ENCODE peak calls at places on chromosomes 7 and 10, in five cellular contexts. K is upper lobe of left lung, N is H1, L is GM12878, T is tibial nerve. I is an unnamed sample.

GRCh38 chr7:101172854-101173751 is 7.0 kb downstream of the NAT16 start:
- DNase-seq in L (no peak), N (peak; percentile 64), K (peak; percentile 71), T (no peak), I (peak; percentile 69)

GRCh38 chr7:105652359-105652993 is 71.2 kb upstream of the EFCAB10 start:
- DNase-seq in T (peak; percentile 78), K (peak; percentile 77), N (peak; percentile 92), L (no peak), I (peak; percentile 90)

GRCh38 chr10:58137813-58138212 is 129.9 kb downstream of the IPMK start:
- DNase-seq in T (no peak), K (no peak), L (no peak), N (no peak), I (no peak)

GRCh38 chr10:34637419-34637911 is 177.6 kb downstream of the PARD3 start:
- DNase-seq in T (peak; percentile 86), L (peak; percentile 40), N (peak; percentile 98), K (peak; percentile 59), I (peak; percentile 67)

GRCh38 chr7:45506059-45506458 is 68.1 kb upstream of the ADCY1 start:
- DNase-seq in T (no peak), K (no peak), N (no peak), L (no peak), I (no peak)

GRCh38 chr7:100803398-100804161 is 23.7 kb downstream of the EPHB4 start:
- DNase-seq in L (peak; percentile 56), N (peak; percentile 63), K (peak; percentile 84), T (peak; percentile 83), I (peak; percentile 76)

GRCh38 chr10:97503413-97503812 is 4.7 kb downstream of the UBTD1 start:
- DNase-seq in L (no peak), T (no peak), K (no peak), N (no peak), I (no peak)

GRCh38 chr7:12772768-12773167 is 85.3 kb downstream of the ARL4A start:
- DNase-seq in K (no peak), T (no peak), N (no peak), L (no peak), I (no peak)

GRCh38 chr7:101140339-101140699 is 13.4 kb downstream of the SERPINE1 start:
- DNase-seq in L (no peak), N (no peak), T (no peak), K (no peak), I (no peak)

GRCh38 chr10:32927750-32928149 is 30.3 kb downstream of the ITGB1 start:
- DNase-seq in N (no peak), L (no peak), T (no peak), K (no peak), I (no peak)

GRCh38 chr10:14330390-14331071 is at the start of gene FRMD4A:
- DNase-seq in L (no peak), N (no peak), T (no peak), K (no peak), I (no peak)

DNA sequence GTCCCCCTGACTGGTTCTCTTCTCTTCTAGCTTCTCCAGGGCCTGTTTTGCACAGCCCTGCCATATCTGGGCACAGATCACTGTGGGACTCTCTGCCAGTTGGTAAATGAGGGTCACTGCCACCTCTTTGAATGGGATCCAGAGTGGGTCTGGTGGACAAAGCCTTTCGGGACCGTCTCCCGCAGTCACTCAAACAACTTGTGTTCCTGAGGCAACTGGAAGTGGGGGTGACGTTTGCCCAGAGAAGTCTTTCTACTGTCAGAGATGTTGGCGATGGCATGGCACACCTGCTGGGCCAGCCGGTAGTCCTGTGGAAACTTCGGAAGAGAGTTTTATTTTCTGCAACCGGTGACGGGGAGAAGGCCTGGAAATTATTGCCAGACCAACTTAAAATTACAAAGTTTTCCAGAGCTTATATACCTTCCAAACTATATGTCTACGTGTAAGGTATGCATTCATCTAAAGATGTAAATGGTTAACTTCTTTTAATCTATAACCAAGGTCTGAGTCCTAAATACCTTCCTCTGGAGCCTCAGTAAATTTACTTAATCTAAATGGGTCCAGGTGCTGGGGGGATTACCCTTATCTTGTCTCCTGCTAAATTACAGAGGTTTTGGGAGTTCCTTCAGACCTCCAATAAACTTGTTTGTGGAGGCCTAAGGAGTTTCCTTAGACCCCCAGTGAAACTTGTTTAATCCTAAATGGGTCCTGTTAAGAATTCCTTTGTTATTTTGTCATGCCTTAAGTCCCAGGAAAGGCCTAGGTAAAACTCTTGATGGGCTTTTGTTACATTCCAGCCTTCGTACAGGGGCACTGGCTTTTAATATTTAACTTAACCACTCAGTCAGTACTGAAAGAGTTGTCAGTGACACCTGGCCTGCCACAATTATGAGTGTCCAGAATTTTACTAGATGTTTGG is 94.0 kb downstream of the NPSR1 start:
- DNase-seq in L (no peak), N (no peak), T (no peak), K (no peak), I (no peak)
- H3K4me3 ChIP-seq in L (no peak overlapping the region), N (no peak overlapping the region), T (no peak overlapping the region), K (no peak overlapping the region), I (no peak overlapping the region)

DNA sequence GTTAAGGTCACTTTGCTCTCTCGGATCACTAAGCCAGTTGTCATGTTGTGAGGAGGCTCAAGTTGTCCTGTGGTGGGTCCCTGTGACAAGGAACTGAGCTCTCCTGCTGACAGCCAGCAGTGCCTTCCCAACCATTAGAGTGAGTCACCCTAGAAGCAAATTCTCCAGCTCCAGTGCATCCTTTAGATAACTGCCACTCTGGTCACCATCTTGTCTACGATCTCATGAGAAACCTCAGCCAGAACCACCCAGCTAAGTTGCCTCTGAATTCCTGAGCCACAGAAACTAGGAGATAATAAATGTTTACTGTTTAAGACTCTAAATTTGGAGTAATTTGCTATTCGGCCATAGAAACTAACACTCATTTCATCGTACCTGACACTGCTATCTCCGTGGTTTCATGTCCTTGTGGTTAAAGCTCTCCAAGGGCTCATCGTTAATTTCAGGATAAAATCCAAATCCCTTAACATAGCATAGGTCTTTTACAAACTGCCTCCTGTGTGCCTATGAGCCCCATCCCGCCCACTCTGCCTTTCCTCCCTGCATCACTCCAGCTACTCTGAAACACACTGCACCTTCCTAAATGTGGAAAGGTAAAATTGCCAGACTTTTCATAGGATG is 56.5 kb upstream of the WIPF3 start:
- DNase-seq in N (no peak), L (no peak), K (no peak), T (no peak), I (no peak)
- TF ChIP-seq EP300 in N (no peak), L (no peak), K (no peak), T (no peak), I (no peak)

DNA sequence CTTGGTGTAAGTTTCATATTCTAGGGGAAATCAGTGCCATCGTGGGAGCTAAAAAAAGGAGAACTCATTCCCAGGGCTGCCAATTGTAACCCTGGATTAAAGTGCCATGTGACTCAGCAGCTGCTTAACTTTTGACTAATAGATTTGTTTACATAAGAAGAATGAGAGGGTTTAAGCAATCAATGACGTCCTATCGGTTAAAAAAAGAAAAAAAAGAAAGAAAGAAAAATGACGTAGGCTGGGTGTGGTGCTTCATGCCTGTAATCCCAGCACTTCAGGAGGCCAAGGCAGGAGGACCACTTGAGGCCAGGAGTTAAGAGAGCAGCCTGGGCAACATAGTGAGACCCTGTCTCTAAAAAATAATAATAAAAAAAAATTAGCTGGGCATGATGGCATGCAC is 116.2 kb upstream of the AFAP1L2 start:
- DNase-seq in L (no peak), N (no peak), T (no peak), K (peak; percentile 58), I (peak; percentile 90)
- H3K4me3 ChIP-seq in L (no peak overlapping the region), N (no peak overlapping the region), T (no peak overlapping the region), K (no peak overlapping the region), I (no peak overlapping the region)

GRCh38 chr10:67015225-67015624 is 89.4 kb downstream of the LRRTM3 start:
- DNase-seq in N (no peak), T (no peak), K (no peak), L (no peak), I (no peak)
- TF ChIP-seq EP300 in N (no peak), T (no peak), K (no peak), L (no peak), I (no peak)

GRCh38 chr10:117386805-117387204 is 11.6 kb upstream of the PDZD8 start:
- DNase-seq in N (no peak), K (no peak), T (no peak), L (no peak), I (no peak)

DNA sequence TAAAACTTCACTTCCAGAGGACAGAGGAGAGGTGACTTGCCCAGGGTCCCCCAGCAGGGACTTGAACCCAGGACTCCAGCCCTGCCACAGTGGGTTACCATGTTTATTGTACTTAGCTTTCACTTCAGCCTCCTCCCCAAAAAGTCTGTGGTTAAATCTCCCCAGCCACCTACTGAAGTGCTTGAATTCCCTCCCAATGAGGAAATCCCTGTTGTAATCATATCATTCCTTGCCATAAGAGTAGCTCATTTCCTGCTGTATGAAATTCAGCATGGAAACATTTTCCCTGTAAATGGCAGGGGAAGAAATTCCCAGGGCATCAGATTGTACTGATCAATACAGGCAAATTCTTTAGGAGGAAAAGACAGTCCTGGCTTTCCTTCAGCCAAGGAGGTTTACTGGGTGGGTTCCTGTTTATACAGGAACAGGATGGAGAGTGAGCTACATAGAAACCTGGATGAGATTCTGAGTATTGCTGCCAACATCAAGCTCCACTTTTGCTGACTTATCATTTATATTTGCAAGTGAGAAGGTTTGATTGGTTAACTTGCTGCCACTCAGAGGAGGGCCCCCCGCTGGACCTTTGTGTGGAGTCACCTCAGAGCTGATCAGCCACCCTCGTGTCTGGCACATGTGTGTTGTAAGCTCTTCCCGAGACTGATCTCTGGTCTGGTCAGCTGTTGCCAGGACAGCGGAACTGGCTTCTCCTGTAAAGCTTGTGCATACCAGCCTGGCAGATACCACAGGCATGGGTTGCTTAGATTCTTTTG is 16.4 kb upstream of the PDZD8 start:
- DNase-seq in T (no peak), N (no peak), L (no peak), K (peak; percentile 61), I (no peak)
- H3K4me3 ChIP-seq in T (no peak overlapping the region), N (no peak overlapping the region), L (no peak overlapping the region), K (no peak overlapping the region), I (no peak overlapping the region)

DNA sequence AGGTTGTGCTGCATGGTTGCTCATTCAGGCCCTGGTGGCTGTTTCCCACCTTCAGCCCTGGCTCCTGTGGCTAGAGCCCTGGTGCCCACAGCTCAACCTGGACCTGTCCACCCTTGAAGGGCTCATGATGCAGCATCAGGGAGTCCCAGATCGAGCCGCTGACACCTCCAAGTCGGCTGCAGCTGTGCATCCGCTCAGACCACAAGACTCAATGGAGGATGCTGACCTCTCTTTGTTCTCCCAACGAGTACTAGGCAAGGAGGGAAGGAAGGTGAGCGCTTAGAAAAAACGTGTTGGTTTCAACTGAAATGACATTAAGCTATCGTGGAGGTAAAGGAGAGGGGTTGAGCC is 9.5 kb upstream of the C10orf95 start:
- DNase-seq in N (no peak), T (no peak), L (no peak), K (no peak), I (no peak)
- TF ChIP-seq EP300 in N (no peak), T (no peak), L (no peak), K (no peak), I (no peak)

DNA sequence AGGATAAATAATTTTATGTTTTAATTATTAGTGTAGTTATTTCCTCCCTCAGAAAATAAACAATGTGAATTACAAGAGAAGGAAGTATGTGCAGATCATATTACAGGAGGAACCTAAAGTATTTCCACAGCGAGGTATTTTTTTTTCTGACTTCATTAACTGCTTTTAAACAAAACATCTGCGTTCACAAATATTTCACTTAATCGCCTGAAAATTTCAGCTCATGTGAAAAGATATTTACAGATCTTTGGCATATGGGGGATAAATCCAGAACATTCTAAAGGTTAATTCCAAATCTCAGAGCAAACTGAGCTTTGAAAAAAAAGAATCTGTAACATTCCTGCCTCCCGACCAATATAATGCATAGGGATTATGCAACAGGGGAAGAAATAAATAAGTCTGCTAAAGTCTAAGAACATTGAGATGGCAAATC is 39.3 kb downstream of the NT5C2 start:
- DNase-seq in K (no peak), N (no peak), L (no peak), T (no peak), I (peak; percentile 20)
- H3K4me3 ChIP-seq in K (no peak overlapping the region), N (peak overlapping the region; percentile 44), L (no peak overlapping the region), T (peak overlapping the region; percentile 28), I (peak overlapping the region; percentile 20)